ENCODE peak calls at places on chromosomes 16 and 17, in four cellular contexts. N is A549, Y is K562, C is H1. A is an unnamed sample.

GRCh38 chr17:75146597-75146996 is 7.7 kb downstream of the JPT1 start:
- DNase-seq in N (no peak), Y (no peak), C (no peak), A (no peak)

GRCh38 chr17:50691550-50692447 is 15.9 kb downstream of the ANKRD40 start:
- DNase-seq in N (no peak), Y (no peak), C (no peak), A (no peak)

GRCh38 chr16:9256196-9256595 is 164.8 kb downstream of the HAPSTR1 start:
- DNase-seq in N (peak; percentile 31), Y (peak; percentile 68), C (peak; percentile 58), A (peak; percentile 3)

GRCh38 chr16:82995286-82995926 is 368.6 kb downstream of the CDH13 start:
- DNase-seq in N (no peak), Y (no peak), C (no peak), A (no peak)

GRCh38 chr17:8324132-8324531 is 14.1 kb downstream of the ARHGEF15 start:
- DNase-seq in N (no peak), Y (no peak), C (no peak), A (no peak)

GRCh38 chr16:1772362-1772907 is at the start of gene EME2:
- DNase-seq in N (no peak), Y (peak; percentile 73), C (no peak), A (no peak)

GRCh38 chr17:75749545-75750389 is 15.2 kb downstream of the GALK1 start:
- DNase-seq in N (peak; percentile 88), Y (peak; percentile 87), C (peak; percentile 54), A (peak; percentile 65)

GRCh38 chr16:51147776-51148673 is 3.0 kb downstream of the SALL1 start:
- DNase-seq in N (no peak), Y (no peak), C (no peak), A (no peak)

GRCh38 chr17:57935833-57936807 is 19.1 kb downstream of the CUEDC1 start:
- DNase-seq in N (no peak), Y (no peak), C (no peak), A (no peak)

GRCh38 chr16:364595-365491 is 5.5 kb downstream of the MRPL28 start:
- DNase-seq in N (no peak), Y (peak; percentile 50), C (no peak), A (no peak)

GRCh38 chr17:48376926-48377325 is 53.1 kb downstream of the SKAP1 start:
- DNase-seq in N (no peak), Y (no peak), C (no peak), A (no peak)

GRCh38 chr17:55466671-55467070 is 44.6 kb downstream of the SMIM36 start:
- DNase-seq in N (no peak), Y (no peak), C (peak; percentile 34), A (no peak)

GRCh38 chr17:40563371-40564052 is 1.8 kb downstream of the CCR7 start:
- DNase-seq in N (no peak), Y (no peak), C (no peak), A (no peak)

GRCh38 chr17:72077326-72077960 is 43.4 kb upstream of the SOX9 start:
- DNase-seq in N (no peak), Y (no peak), C (no peak), A (no peak)

GRCh38 chr17:51165680-51166197 is 472 bp upstream of the NME2 start:
- DNase-seq in N (peak; percentile 56), Y (peak; percentile 54), C (no peak), A (no peak)

GRCh38 chr16:50006954-50007353 is 18.1 kb upstream of the CNEP1R1 start:
- DNase-seq in N (no peak), Y (no peak), C (no peak), A (no peak)
- H3K4me1 ChIP-seq in N (no peaks in the 10 kb centered on the region), Y (no peaks in the 10 kb centered on the region), C (no peaks in the 10 kb centered on the region), A (no peaks in the 10 kb centered on the region)

GRCh38 chr17:74099441-74100340 is 103.8 kb upstream of the RPL38 start:
- DNase-seq in N (no peak), Y (no peak), C (no peak), A (no peak)
- TF ChIP-seq JUN in N (no peak), Y (no peak), C (no peak), A (no peak)

DNA sequence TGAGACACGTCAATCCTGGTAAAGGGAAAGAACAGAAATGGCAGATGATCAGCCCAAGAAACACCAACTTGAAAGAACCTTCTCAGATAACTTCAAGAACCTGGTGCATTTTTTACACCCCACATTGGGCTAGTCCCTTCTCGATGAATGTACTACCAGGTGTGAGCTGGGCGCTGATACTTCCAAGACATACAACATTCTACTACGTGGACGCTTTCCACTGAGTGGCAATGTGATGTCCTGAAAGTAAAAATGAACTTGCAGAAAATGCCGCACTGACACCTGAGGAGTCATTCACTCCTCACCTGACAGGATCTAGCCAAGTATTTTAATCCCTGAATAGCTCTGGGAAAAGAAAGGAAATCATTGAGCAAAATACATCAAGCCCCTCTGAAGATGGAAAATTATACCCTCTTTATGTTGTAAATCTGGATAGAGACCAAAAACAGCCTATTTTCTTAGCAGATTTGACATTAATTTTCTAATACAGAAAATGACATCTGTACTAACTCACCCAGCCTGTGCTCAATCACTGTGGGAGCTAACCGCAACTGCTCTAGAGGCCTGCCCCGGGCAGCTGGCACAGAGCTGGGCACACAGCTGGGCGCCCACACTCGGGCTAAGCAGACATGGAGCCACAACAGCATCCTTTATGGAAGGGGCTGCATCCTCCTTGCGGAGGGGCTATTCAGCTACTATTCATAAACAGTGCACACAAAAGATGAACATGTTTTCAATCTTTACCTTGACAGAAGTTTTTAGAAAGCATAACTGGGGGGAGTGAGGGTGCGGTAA is 16.2 kb downstream of the SNN start:
- DNase-seq in N (no peak), Y (no peak), C (no peak), A (no peak)
- H3K4me1 ChIP-seq in N (peaks cover 22% of the 10 kb centered on the region), Y (peaks cover 9% of the 10 kb centered on the region), C (no peaks in the 10 kb centered on the region), A (no peaks in the 10 kb centered on the region)

DNA sequence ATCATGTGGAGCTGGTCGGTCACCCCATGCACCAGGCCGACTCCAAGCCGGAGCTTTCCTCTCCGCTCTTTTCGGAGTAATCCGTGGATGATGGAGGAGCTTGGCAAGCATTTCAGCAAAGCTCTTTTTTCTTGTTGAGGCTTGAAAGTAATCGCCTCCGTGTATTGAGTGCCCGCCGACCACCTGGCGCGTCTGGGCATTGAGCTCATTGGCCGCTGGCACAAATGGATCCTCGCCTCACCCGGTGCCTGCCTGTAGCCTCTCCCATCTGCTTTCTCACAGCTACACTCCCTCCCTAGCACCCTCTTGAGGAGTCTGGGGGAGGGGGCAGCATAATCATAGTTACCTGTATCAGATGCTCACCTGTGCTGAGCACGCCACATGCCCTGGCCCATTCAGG is 148.9 kb downstream of the CMIP start:
- DNase-seq in N (no peak), Y (no peak), C (no peak), A (no peak)
- TF ChIP-seq JUN in N (no peak), Y (no peak), C (no peak), A (no peak)

DNA sequence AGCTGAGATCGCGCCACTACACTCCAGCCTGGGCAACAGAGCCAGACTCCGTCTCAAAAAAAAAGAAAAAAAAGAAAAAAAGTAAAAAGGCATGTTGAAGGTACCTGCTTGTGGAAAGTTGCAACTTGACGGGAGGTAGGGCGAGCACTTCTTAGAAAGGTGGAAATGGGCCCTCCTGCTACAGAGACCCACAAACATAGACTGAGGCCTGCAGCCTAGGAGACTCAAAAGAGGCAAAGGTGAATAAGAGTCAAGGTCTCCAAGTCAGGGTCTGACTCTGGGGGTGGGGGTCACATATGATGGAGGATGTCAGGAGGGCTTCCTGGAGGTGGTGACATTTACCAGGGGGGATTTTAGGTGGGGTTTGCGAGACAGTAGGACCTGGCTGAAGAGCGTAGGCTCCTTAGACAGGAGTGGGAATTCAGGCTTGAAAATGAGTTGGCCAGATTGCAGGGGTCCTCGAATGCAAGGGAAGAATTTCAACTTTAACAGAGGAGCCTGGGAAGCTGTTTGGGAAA is 303.0 kb downstream of the SEC14L1 start:
- DNase-seq in N (no peak), Y (no peak), C (no peak), A (no peak)
- H3K4me1 ChIP-seq in N (peaks cover under 1% of the 10 kb centered on the region), Y (peaks cover 54% of the 10 kb centered on the region), C (no peaks in the 10 kb centered on the region), A (peaks cover 9% of the 10 kb centered on the region)

GRCh38 chr17:67171560-67171959 is 73.4 kb downstream of the HELZ start:
- DNase-seq in N (no peak), Y (no peak), C (no peak), A (peak; percentile 13)
- TF ChIP-seq JUN in N (no peak), Y (no peak), C (no peak), A (no peak)

DNA sequence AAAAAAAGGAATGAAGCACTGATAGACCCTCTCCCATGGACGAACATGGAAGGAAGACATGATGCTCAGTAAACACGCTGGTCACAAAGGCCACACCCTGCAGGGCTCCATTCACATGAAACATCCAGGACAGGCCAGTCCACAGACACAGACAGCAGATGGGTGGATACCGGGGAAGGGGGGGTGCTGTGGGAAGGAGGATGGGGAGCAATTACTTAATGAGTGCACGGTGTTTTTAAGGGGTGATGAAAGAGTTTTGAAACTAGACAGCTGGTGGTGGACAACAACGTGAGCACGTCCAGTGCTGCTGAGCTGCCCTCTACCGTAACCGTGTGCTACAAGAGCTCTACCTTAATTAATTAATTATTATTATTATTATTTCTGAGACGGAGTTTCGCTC is 6.0 kb upstream of the SLC16A3 start:
- DNase-seq in N (no peak), Y (no peak), C (no peak), A (no peak)
- H3K4me1 ChIP-seq in N (peaks cover 13% of the 10 kb centered on the region), Y (peaks cover 11% of the 10 kb centered on the region), C (no peaks in the 10 kb centered on the region), A (peaks cover 3% of the 10 kb centered on the region)

GRCh38 chr17:7215652-7216139 is 3.9 kb downstream of the DLG4 start:
- DNase-seq in N (peak; percentile 41), Y (no peak), C (no peak), A (no peak)

GRCh38 chr17:7211512-7212277 is 7.9 kb downstream of the DLG4 start:
- DNase-seq in N (no peak), Y (no peak), C (no peak), A (no peak)

GRCh38 chr17:7214300-7215135 is 5.1 kb downstream of the DLG4 start:
- DNase-seq in N (peak; percentile 99), Y (peak; percentile 97), C (peak; percentile 99), A (peak; percentile 99)

GRCh38 chr17:7215136-7215638 is 4.4 kb downstream of the DLG4 start:
- DNase-seq in N (no peak), Y (no peak), C (no peak), A (no peak)

DNA sequence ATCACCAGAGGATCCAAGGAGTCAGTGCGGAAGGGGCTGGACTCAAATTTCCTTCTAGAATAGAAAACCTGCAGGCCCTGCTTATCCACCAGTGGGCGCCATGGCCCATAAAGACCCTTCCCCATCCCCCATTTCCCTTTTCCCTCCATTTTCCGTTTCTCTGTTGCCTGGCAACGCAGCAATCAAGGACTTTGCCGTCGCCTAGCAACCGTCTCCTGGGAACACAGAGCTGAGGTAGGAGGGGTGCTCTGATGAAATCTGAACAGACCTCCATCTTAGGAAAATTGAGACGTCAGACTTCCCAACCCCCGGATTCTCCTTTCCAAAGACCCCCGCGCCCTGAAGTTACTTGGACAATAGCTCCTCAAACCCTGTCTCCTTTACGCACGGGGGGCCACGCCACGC is 5.7 kb downstream of the DLG4 start:
- DNase-seq in N (peak; percentile 94), Y (peak; percentile 80), C (peak; percentile 92), A (peak; percentile 82)
- TF ChIP-seq JUN in N (no peak), Y (no peak), C (no peak), A (no peak)

A was measured in endothelial cell of umbilical vein.